ENCODE peak calls at places on chromosomes 12 and 14, in four cellular contexts. One of them, this sample, is unnamed.

GRCh38 chr14:55123101-55123500 is 6.0 kb upstream of the LGALS3 start:
- DNase-seq in tibial artery: no peak
- DNase-seq in kidney: no peak
- DNase-seq in fibroblast of pulmonary artery: peak; percentile 95
- DNase-seq in this sample: peak; percentile 93

GRCh38 chr12:108696111-108696995 is 35.0 kb downstream of the CORO1C start:
- DNase-seq in tibial artery: no peak
- DNase-seq in kidney: no peak
- DNase-seq in fibroblast of pulmonary artery: peak; percentile 100
- DNase-seq in this sample: peak; percentile 97

GRCh38 chr14:105908481-105908911 is 382.1 kb downstream of the TMEM121 start:
- DNase-seq in tibial artery: no peak
- DNase-seq in kidney: peak; percentile 76
- DNase-seq in fibroblast of pulmonary artery: no peak
- DNase-seq in this sample: no peak

GRCh38 chr12:52499836-52500560 is 6.9 kb upstream of the KRT6A start:
- DNase-seq in tibial artery: no peak
- DNase-seq in kidney: no peak
- DNase-seq in fibroblast of pulmonary artery: peak; percentile 40
- DNase-seq in this sample: peak; percentile 71

GRCh38 chr12:32586390-32586789 is 92.7 kb upstream of the DNM1L start:
- DNase-seq in tibial artery: no peak
- DNase-seq in kidney: no peak
- DNase-seq in fibroblast of pulmonary artery: peak; percentile 39
- DNase-seq in this sample: peak; percentile 62

GRCh38 chr12:115710104-115710564 is 567.4 kb downstream of the MED13L start:
- DNase-seq in tibial artery: peak; percentile 22
- DNase-seq in kidney: no peak
- DNase-seq in fibroblast of pulmonary artery: peak; percentile 64
- DNase-seq in this sample: peak; percentile 53

GRCh38 chr14:57526942-57527341 is 33.3 kb upstream of the CCDC198 start:
- DNase-seq in tibial artery: no peak
- DNase-seq in kidney: no peak
- DNase-seq in fibroblast of pulmonary artery: no peak
- DNase-seq in this sample: no peak

GRCh38 chr14:92613008-92613658 is 99.6 kb downstream of the RIN3 start:
- DNase-seq in tibial artery: no peak
- DNase-seq in kidney: no peak
- DNase-seq in fibroblast of pulmonary artery: no peak
- DNase-seq in this sample: peak; percentile 20

GRCh38 chr14:30443368-30444007 is 115.5 kb upstream of the G2E3 start:
- DNase-seq in tibial artery: no peak
- DNase-seq in kidney: no peak
- DNase-seq in fibroblast of pulmonary artery: peak; percentile 67
- DNase-seq in this sample: peak; percentile 76

GRCh38 chr14:102424520-102424919 is 61.8 kb downstream of the TECPR2 start:
- DNase-seq in tibial artery: no peak
- DNase-seq in kidney: no peak
- DNase-seq in fibroblast of pulmonary artery: no peak
- DNase-seq in this sample: no peak

GRCh38 chr12:27488479-27488878 is 35.5 kb upstream of the PPFIBP1 start:
- DNase-seq in tibial artery: no peak
- DNase-seq in kidney: no peak
- DNase-seq in fibroblast of pulmonary artery: peak; percentile 11
- DNase-seq in this sample: peak; percentile 46

GRCh38 chr12:69726922-69727321 is 11.7 kb upstream of the RAB3IP start:
- DNase-seq in tibial artery: no peak
- DNase-seq in kidney: no peak
- DNase-seq in fibroblast of pulmonary artery: no peak
- DNase-seq in this sample: no peak

GRCh38 chr12:27802936-27803335 is 22.9 kb upstream of the MANSC4 start:
- DNase-seq in tibial artery: no peak
- DNase-seq in kidney: no peak
- DNase-seq in fibroblast of pulmonary artery: no peak
- DNase-seq in this sample: no peak

GRCh38 chr14:89144066-89144465 is 273.0 kb downstream of the FOXN3 start:
- DNase-seq in tibial artery: no peak
- DNase-seq in kidney: no peak
- DNase-seq in fibroblast of pulmonary artery: no peak
- DNase-seq in this sample: no peak

DNA sequence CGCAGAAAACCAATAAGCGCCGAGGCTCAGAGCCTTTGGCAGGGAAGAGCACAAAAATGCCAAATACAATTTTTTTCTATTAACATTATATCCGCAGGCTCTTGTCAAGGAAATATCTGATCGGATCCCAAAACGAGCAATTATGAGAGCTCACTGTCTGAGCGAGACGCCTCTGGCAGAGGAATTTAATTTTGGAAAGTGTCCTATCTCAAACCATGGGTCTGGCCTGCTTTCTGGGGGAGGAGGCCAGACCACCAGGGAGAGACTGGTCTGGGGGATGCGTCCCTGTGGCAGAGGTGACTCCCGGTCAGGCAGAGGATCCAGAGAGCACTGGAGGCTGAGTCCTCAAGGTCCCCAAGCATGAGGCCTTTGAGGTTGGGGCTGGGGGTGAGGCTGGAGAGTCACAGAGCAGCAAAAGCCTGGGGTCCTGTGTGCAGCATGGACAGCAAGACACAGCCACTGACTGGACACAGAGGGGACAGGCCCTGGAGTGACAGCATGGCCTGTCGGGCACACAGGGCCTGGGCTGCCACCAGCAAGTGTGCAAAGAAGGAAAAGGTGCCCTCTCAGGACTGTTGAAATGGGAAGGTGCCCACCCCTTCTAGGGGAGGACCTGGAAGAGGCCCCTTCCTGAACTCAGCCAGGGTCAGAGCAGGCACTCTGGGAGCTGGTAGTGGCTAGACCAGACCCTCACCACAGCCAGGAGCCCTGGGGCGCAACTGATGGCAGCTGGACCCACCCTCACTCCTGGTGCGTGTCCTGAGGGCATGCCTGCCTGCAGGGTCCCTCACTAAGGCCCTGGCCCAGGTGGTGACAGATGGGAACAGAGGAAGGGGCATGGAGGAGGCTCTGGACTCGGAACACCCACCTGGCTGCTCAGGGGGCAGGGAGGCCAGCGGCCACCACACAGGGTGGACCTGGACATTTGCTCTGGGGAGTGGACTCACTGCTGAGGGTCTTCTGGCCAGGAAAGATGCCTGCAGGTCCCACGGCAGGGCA is 342.5 kb upstream of the SFSWAP start:
- DNase-seq in tibial artery: no peak
- DNase-seq in kidney: no peak
- DNase-seq in fibroblast of pulmonary artery: no peak
- DNase-seq in this sample: no peak
- TF ChIP-seq CTCF in tibial artery: no peak
- TF ChIP-seq CTCF in kidney: no peak
- TF ChIP-seq CTCF in fibroblast of pulmonary artery: no peak
- TF ChIP-seq CTCF in this sample: no peak

DNA sequence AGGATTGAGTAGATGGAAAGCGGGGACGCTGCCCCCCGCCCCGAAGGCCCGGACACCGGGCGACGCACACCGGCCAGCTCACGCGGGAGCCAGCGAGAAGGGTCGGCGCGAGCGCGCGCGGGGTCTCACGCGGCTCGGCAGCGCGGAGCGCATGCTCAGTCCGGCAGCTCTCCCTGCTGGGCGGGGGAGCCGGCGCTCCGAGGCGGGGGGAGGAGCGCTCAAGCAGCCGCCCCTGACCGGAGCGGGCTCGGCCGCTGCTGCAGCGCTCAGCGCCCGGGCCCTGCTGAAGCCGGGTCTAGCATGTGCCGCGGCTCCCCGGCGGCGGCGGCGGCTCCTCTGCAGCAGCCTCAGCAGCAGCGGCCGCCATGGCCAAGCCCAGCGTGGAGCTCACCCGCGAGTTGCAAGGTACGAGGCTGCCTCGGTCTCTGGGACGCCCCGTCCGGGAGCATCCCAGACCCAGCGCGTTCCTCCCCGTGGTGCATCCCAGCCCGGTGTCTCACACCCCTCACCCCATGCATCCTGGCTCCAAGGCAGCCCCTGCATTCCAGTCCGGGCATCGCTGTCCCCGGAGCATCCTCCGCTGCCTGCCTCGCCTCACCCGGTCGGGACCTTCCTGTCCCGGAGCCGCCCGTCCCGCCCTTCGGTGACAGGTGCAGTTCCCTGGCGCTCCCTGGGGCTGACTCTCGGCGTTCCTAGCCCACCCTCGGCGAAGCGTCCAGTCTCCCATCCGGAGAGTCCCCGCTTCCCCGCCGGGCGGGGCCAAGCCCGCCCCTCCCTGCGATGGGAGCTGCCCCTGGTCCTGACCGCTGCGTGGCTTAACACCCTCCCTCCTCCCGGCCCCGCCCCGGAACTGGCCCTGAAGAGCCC is at the start of gene CARMIL3:
- DNase-seq in tibial artery: peak; percentile 33
- DNase-seq in kidney: peak; percentile 87
- DNase-seq in fibroblast of pulmonary artery: peak; percentile 42
- DNase-seq in this sample: peak; percentile 58
- H3K4me3 ChIP-seq in tibial artery: peak within 1 kb of the TSS; percentile 56
- H3K4me3 ChIP-seq in kidney: peak within 1 kb of the TSS; percentile 71
- H3K4me3 ChIP-seq in fibroblast of pulmonary artery: peak within 1 kb of the TSS; percentile 51
- H3K4me3 ChIP-seq in this sample: peak within 1 kb of the TSS; percentile 60

GRCh38 chr14:99035712-99036593 is 236.0 kb downstream of the BCL11B start:
- DNase-seq in tibial artery: peak; percentile 95
- DNase-seq in kidney: peak; percentile 95
- DNase-seq in fibroblast of pulmonary artery: peak; percentile 79
- DNase-seq in this sample: peak; percentile 47
- TF ChIP-seq CTCF in tibial artery: no peak
- TF ChIP-seq CTCF in kidney: no peak
- TF ChIP-seq CTCF in fibroblast of pulmonary artery: no peak
- TF ChIP-seq CTCF in this sample: no peak

GRCh38 chr12:104355630-104356029 is 52.1 kb downstream of the EID3 start:
- DNase-seq in tibial artery: no peak
- DNase-seq in kidney: no peak
- DNase-seq in fibroblast of pulmonary artery: no peak
- DNase-seq in this sample: no peak
- H3K4me3 ChIP-seq in tibial artery: no peak overlapping the region
- H3K4me3 ChIP-seq in kidney: no peak overlapping the region
- H3K4me3 ChIP-seq in fibroblast of pulmonary artery: no peak overlapping the region
- H3K4me3 ChIP-seq in this sample: no peak overlapping the region

GRCh38 chr12:39587247-39587646 is 32.4 kb downstream of the ABCD2 start:
- DNase-seq in tibial artery: no peak
- DNase-seq in kidney: no peak
- DNase-seq in fibroblast of pulmonary artery: peak; percentile 29
- DNase-seq in this sample: peak; percentile 53
- TF ChIP-seq CTCF in tibial artery: peak; percentile 12
- TF ChIP-seq CTCF in kidney: no peak
- TF ChIP-seq CTCF in fibroblast of pulmonary artery: peak; percentile 28
- TF ChIP-seq CTCF in this sample: peak; percentile 46

GRCh38 chr14:22226381-22226780 is 362.6 kb downstream of the DAD1 start:
- DNase-seq in tibial artery: no peak
- DNase-seq in kidney: no peak
- DNase-seq in fibroblast of pulmonary artery: no peak
- DNase-seq in this sample: peak; percentile 67
- H3K4me3 ChIP-seq in tibial artery: no peak overlapping the region
- H3K4me3 ChIP-seq in kidney: no peak overlapping the region
- H3K4me3 ChIP-seq in fibroblast of pulmonary artery: no peak overlapping the region
- H3K4me3 ChIP-seq in this sample: no peak overlapping the region

GRCh38 chr14:36243183-36243582 is 66.7 kb upstream of the PTCSC3 start:
- DNase-seq in tibial artery: no peak
- DNase-seq in kidney: no peak
- DNase-seq in fibroblast of pulmonary artery: no peak
- DNase-seq in this sample: no peak

GRCh38 chr14:36238666-36239363 is 62.3 kb upstream of the PTCSC3 start:
- DNase-seq in tibial artery: no peak
- DNase-seq in kidney: no peak
- DNase-seq in fibroblast of pulmonary artery: peak; percentile 6
- DNase-seq in this sample: peak; percentile 35

GRCh38 chr14:36245223-36245622 is 68.7 kb upstream of the PTCSC3 start:
- DNase-seq in tibial artery: no peak
- DNase-seq in kidney: no peak
- DNase-seq in fibroblast of pulmonary artery: no peak
- DNase-seq in this sample: no peak

DNA sequence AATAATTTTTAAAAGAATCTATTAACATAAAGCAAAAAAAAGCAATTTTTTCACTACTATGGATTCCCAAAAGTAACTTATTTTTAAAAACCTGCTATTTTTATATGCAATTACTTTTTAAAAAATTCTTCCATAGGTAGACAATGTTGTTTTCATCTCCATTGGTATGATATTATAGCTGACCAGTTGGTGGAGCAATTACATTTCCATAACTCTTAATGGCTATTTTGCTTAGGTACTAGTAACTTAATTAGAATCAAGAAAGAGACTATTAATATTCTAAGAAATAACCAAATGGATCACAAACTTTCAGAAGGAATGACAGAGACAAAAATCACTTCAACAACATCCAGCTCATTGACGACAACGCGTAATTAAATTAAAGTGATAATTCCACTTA is 64.7 kb upstream of the PTCSC3 start:
- DNase-seq in tibial artery: no peak
- DNase-seq in kidney: no peak
- DNase-seq in fibroblast of pulmonary artery: peak; percentile 6
- DNase-seq in this sample: peak; percentile 43
- TF ChIP-seq CTCF in tibial artery: no peak
- TF ChIP-seq CTCF in kidney: no peak
- TF ChIP-seq CTCF in fibroblast of pulmonary artery: peak; percentile 6
- TF ChIP-seq CTCF in this sample: peak; percentile 33

GRCh38 chr12:6226701-6227096 is 26.5 kb downstream of the CD9 start:
- DNase-seq in tibial artery: peak; percentile 47
- DNase-seq in kidney: no peak
- DNase-seq in fibroblast of pulmonary artery: no peak
- DNase-seq in this sample: peak; percentile 40
- H3K4me3 ChIP-seq in tibial artery: peak overlapping the region; percentile 5
- H3K4me3 ChIP-seq in kidney: peak overlapping the region; percentile 43
- H3K4me3 ChIP-seq in fibroblast of pulmonary artery: peak overlapping the region; percentile 3
- H3K4me3 ChIP-seq in this sample: no peak overlapping the region

This sample was measured in choroid plexus epithelial cell.